ENCODE peak calls at places on chromosome 9, in six cellular contexts. Z is Jurkat, Clone E6-1; F is endothelial cell; H is psoas muscle; M is Ammon's horn; L is Daoy. U is an unnamed sample.

GRCh38 chr9:122657527-122657926 is at the start of gene OR1B1:
- DNase-seq in H (no peak), Z (no peak), L (no peak), F (no peak), M (no peak), U (no peak)

GRCh38 chr9:21965401-21965951 is 28.7 kb downstream of the CDKN2A start:
- DNase-seq in F (peak; percentile 81), M (peak; percentile 19), Z (no peak), H (peak; percentile 52), L (no peak), U (no peak)

GRCh38 chr9:9753266-9753665 is 859.5 kb downstream of the PTPRD start:
- DNase-seq in Z (no peak), L (no peak), F (no peak), H (no peak), M (no peak), U (no peak)

GRCh38 chr9:68793605-68794343 is 88.7 kb downstream of the PIP5K1B start:
- DNase-seq in Z (peak; percentile 12), M (no peak), L (no peak), H (no peak), F (no peak), U (no peak)

GRCh38 chr9:105063665-105064247 is 135.8 kb upstream of the ABCA1 start:
- DNase-seq in Z (peak; percentile 20), F (no peak), L (peak; percentile 79), M (peak; percentile 17), H (no peak), U (peak; percentile 89)

GRCh38 chr9:109241931-109242330 is 74.9 kb upstream of the FRRS1L start:
- DNase-seq in F (no peak), M (peak; percentile 8), Z (no peak), L (no peak), H (no peak), U (no peak)

GRCh38 chr9:89013660-89014059 is 22.4 kb downstream of the S1PR3 start:
- DNase-seq in M (no peak), F (no peak), Z (no peak), H (no peak), L (no peak), U (no peak)

GRCh38 chr9:137881591-137882505 is 4.3 kb downstream of the CACNA1B start:
- DNase-seq in Z (no peak), M (no peak), L (no peak), H (no peak), F (no peak), U (no peak)

GRCh38 chr9:100485196-100485595 is 12.2 kb downstream of the TMEFF1 start:
- DNase-seq in M (no peak), Z (no peak), L (no peak), H (no peak), F (no peak), U (no peak)

GRCh38 chr9:34452568-34452967 is 5.8 kb downstream of the FAM219A start:
- DNase-seq in M (no peak), H (no peak), F (no peak), L (no peak), Z (no peak), U (no peak)

GRCh38 chr9:82021198-82021597 is 32.6 kb downstream of the SPATA31D1 start:
- DNase-seq in M (no peak), F (no peak), H (peak; percentile 33), Z (no peak), L (peak; percentile 13), U (peak; percentile 86)

GRCh38 chr9:110254500-110254899 is 1.8 kb downstream of the TXN start:
- DNase-seq in H (no peak), L (no peak), Z (no peak), F (no peak), M (no peak), U (no peak)

GRCh38 chr9:115367321-115367720 is 249.4 kb upstream of the TNC start:
- DNase-seq in F (no peak), M (no peak), L (no peak), H (no peak), Z (no peak), U (no peak)

GRCh38 chr9:95296761-95297160 is 20.7 kb downstream of the FANCC start:
- DNase-seq in L (no peak), M (no peak), Z (no peak), H (no peak), F (no peak), U (no peak)

U was measured in A172.